ENCODE peak calls at places on chromosomes 6 and 20, in four cellular contexts. One of them, this sample, is unnamed.

GRCh38 chr6:70445001-70445400 is 31.7 kb downstream of the FAM135A start:
- DNase-seq in SK-N-SH: no peak
- DNase-seq in K562: no peak
- DNase-seq in HepG2: no peak
- DNase-seq in this sample: no peak

GRCh38 chr6:138989098-138989983 is 1.3 kb upstream of the REPS1 start:
- DNase-seq in HepG2: peak
- DNase-seq in K562: no peak
- DNase-seq in SK-N-SH: no peak
- DNase-seq in this sample: no peak

GRCh38 chr6:11769816-11770545 is 8.6 kb downstream of the ADTRP start:
- DNase-seq in K562: no peak
- DNase-seq in SK-N-SH: no peak
- DNase-seq in HepG2: no peak
- DNase-seq in this sample: no peak

GRCh38 chr6:2783188-2783957 is 18.2 kb downstream of the WRNIP1 start:
- DNase-seq in HepG2: no peak
- DNase-seq in K562: peak
- DNase-seq in SK-N-SH: no peak
- DNase-seq in this sample: no peak

GRCh38 chr20:3652217-3652616 is 11.0 kb downstream of the GFRA4 start:
- DNase-seq in SK-N-SH: no peak
- DNase-seq in HepG2: no peak
- DNase-seq in K562: peak
- DNase-seq in this sample: no peak

GRCh38 chr6:36862848-36863382 is 11.7 kb downstream of the PPIL1 start:
- DNase-seq in K562: no peak
- DNase-seq in SK-N-SH: no peak
- DNase-seq in HepG2: no peak
- DNase-seq in this sample: no peak

GRCh38 chr6:72272958-72273357 is 348.9 kb upstream of the KCNQ5 start:
- DNase-seq in SK-N-SH: no peak
- DNase-seq in HepG2: no peak
- DNase-seq in K562: no peak
- DNase-seq in this sample: no peak

GRCh38 chr6:83193747-83194582 is 808 bp downstream of the RWDD2A start:
- DNase-seq in K562: peak
- DNase-seq in HepG2: peak
- DNase-seq in SK-N-SH: peak
- DNase-seq in this sample: peak

GRCh38 chr20:11044561-11044960 is 370.8 kb upstream of the JAG1 start:
- DNase-seq in HepG2: no peak
- DNase-seq in K562: no peak
- DNase-seq in SK-N-SH: no peak
- DNase-seq in this sample: no peak

GRCh38 chr6:52552278-52552643 is 24.6 kb downstream of the TRAM2 start:
- DNase-seq in SK-N-SH: no peak
- DNase-seq in HepG2: no peak
- DNase-seq in K562: no peak
- DNase-seq in this sample: no peak

GRCh38 chr6:44221291-44221960 is 2.0 kb upstream of the SLC29A1 start:
- DNase-seq in HepG2: peak
- DNase-seq in SK-N-SH: peak
- DNase-seq in K562: peak
- DNase-seq in this sample: no peak

GRCh38 chr6:134422426-134423231 is 104.7 kb upstream of the SGK1 start:
- DNase-seq in HepG2: peak
- DNase-seq in SK-N-SH: no peak
- DNase-seq in K562: no peak
- DNase-seq in this sample: peak
- TF ChIP-seq ELF1 in HepG2: no peak
- TF ChIP-seq ELF1 in SK-N-SH: no peak
- TF ChIP-seq ELF1 in K562: no peak
- TF ChIP-seq ELF1 in this sample: no peak

DNA sequence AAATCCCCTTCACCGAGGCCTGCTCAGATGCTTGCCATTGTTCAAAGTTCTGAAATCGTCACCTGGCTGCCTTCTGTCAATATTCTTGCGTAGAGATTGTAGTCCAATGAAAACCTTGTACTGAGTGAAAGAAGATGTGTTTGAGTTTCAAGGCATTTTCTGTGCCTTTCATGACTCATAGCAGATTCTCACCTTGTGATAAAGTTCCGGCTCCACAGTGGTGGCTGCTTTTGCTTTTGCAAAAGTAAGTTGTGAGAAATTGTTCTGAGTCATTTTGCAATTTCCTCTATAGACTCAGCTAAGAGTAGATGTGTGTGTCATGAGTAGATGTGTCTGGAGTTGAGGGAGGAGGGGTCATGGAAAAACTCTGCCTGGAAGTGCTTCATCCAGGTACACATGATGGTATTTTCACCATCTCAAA is 39.8 kb upstream of the CLDN20 start:
- DNase-seq in SK-N-SH: no peak
- DNase-seq in K562: no peak
- DNase-seq in HepG2: peak
- DNase-seq in this sample: peak
- TF ChIP-seq ELF1 in SK-N-SH: no peak
- TF ChIP-seq ELF1 in K562: no peak
- TF ChIP-seq ELF1 in HepG2: no peak
- TF ChIP-seq ELF1 in this sample: no peak

DNA sequence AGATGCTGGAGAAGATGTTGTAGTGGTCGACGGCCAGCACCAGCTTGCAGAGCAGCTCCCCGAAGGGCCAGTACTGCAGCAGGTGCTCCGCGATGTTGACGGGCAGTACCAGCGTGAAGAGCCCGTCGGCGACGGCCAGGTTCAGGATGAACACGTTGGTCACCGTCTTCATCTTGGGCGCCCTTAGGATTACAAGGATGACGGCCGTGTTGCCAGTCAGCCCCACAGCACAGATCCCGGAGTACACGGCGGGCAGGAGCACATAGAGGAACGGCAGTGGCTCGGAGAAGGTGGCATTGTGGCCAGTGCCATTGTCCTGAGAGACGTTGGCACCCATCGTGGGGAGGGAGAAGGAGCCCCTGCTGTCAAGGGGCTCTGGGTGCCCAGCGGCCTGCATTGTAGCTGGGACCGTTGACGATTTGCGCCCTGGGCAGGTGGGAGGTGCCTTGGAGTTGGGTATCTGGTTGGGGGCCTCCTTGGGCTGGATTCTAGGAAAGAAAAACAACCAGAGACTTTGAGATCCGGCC is 867 bp downstream of the NPBWR2 start:
- DNase-seq in K562: no peak
- DNase-seq in HepG2: no peak
- DNase-seq in SK-N-SH: no peak
- DNase-seq in this sample: no peak
- TF ChIP-seq ELF1 in K562: no peak
- TF ChIP-seq ELF1 in HepG2: no peak
- TF ChIP-seq ELF1 in SK-N-SH: no peak
- TF ChIP-seq ELF1 in this sample: no peak

GRCh38 chr6:6842301-6842700 is 253.8 kb downstream of the LY86 start:
- DNase-seq in K562: no peak
- DNase-seq in HepG2: no peak
- DNase-seq in SK-N-SH: no peak
- DNase-seq in this sample: no peak

GRCh38 chr6:6840831-6841263 is 252.3 kb downstream of the LY86 start:
- DNase-seq in K562: no peak
- DNase-seq in SK-N-SH: no peak
- DNase-seq in HepG2: no peak
- DNase-seq in this sample: no peak

GRCh38 chr6:6843057-6843627 is 254.6 kb downstream of the LY86 start:
- DNase-seq in K562: no peak
- DNase-seq in SK-N-SH: no peak
- DNase-seq in HepG2: no peak
- DNase-seq in this sample: no peak

GRCh38 chr6:6843777-6844176 is 255.3 kb downstream of the LY86 start:
- DNase-seq in K562: no peak
- DNase-seq in HepG2: no peak
- DNase-seq in SK-N-SH: no peak
- DNase-seq in this sample: no peak

DNA sequence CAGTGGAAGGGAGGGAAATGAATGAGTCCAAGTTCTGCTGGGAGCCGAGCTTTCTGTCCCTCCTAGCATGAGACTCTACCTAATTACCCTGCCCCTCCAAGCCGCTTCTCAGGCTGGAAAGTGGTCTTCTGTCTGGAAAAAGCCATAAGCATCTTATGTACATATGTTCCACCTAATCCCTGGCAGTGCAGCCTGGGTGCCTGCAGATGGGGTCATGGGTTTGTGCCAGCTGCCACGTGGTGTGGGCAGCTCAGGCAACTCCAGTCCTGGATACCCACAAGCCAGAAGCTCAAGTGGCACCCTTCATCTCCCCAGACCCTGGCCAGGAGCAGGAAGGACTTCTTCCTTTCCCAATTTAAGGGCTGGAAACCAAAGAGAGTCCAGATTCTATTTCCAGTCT is 253.1 kb downstream of the LY86 start:
- DNase-seq in HepG2: no peak
- DNase-seq in SK-N-SH: no peak
- DNase-seq in K562: no peak
- DNase-seq in this sample: no peak
- TF ChIP-seq ELF1 in HepG2: no peak
- TF ChIP-seq ELF1 in SK-N-SH: no peak
- TF ChIP-seq ELF1 in K562: no peak
- TF ChIP-seq ELF1 in this sample: no peak

DNA sequence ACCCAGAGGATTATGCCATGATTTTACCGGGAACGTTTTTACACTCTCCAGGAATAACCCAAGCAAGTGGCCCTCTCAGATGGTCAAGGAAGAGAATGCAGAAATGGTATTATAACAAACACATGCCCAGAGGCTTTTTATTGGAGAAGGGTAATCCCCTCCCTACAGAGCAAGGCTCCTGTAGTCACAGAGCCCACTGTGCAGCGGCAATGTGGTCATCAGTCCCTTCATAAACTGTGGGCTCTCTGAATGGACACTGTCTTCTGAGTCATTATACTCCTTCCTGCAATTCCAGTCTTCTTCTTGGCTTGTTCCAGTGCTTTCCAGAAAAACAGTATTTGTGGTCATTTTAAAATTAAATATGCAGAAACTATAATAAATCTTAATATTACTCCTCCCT is 74.7 kb downstream of the LAMA4 start:
- DNase-seq in K562: no peak
- DNase-seq in HepG2: no peak
- DNase-seq in SK-N-SH: no peak
- DNase-seq in this sample: no peak
- TF ChIP-seq ELF1 in K562: no peak
- TF ChIP-seq ELF1 in HepG2: no peak
- TF ChIP-seq ELF1 in SK-N-SH: no peak
- TF ChIP-seq ELF1 in this sample: no peak

GRCh38 chr6:129749749-129750120 is 39.8 kb upstream of the ARHGAP18 start:
- DNase-seq in K562: no peak
- DNase-seq in SK-N-SH: no peak
- DNase-seq in HepG2: no peak
- DNase-seq in this sample: peak

GRCh38 chr6:129755787-129756186 is 45.8 kb upstream of the ARHGAP18 start:
- DNase-seq in HepG2: no peak
- DNase-seq in K562: no peak
- DNase-seq in SK-N-SH: no peak
- DNase-seq in this sample: no peak

GRCh38 chr6:129750390-129750789 is 40.4 kb upstream of the ARHGAP18 start:
- DNase-seq in K562: no peak
- DNase-seq in HepG2: no peak
- DNase-seq in SK-N-SH: no peak
- DNase-seq in this sample: no peak

GRCh38 chr6:129754750-129755149 is 44.8 kb upstream of the ARHGAP18 start:
- DNase-seq in SK-N-SH: no peak
- DNase-seq in HepG2: no peak
- DNase-seq in K562: no peak
- DNase-seq in this sample: no peak

GRCh38 chr6:129753422-129753821 is 43.4 kb upstream of the ARHGAP18 start:
- DNase-seq in HepG2: no peak
- DNase-seq in K562: no peak
- DNase-seq in SK-N-SH: no peak
- DNase-seq in this sample: no peak
- TF ChIP-seq ELF1 in HepG2: no peak
- TF ChIP-seq ELF1 in K562: no peak
- TF ChIP-seq ELF1 in SK-N-SH: no peak
- TF ChIP-seq ELF1 in this sample: no peak

GRCh38 chr6:53714395-53714794 is 48.8 kb upstream of the KLHL31 start:
- DNase-seq in HepG2: no peak
- DNase-seq in SK-N-SH: no peak
- DNase-seq in K562: no peak
- DNase-seq in this sample: no peak

GRCh38 chr6:53718597-53719460 is 53.3 kb upstream of the KLHL31 start:
- DNase-seq in HepG2: peak
- DNase-seq in SK-N-SH: peak
- DNase-seq in K562: peak
- DNase-seq in this sample: peak

GRCh38 chr6:53715434-53715833 is 49.9 kb upstream of the KLHL31 start:
- DNase-seq in HepG2: no peak
- DNase-seq in SK-N-SH: no peak
- DNase-seq in K562: no peak
- DNase-seq in this sample: no peak

GRCh38 chr6:53714888-53715287 is 49.3 kb upstream of the KLHL31 start:
- DNase-seq in SK-N-SH: no peak
- DNase-seq in K562: no peak
- DNase-seq in HepG2: peak
- DNase-seq in this sample: no peak

DNA sequence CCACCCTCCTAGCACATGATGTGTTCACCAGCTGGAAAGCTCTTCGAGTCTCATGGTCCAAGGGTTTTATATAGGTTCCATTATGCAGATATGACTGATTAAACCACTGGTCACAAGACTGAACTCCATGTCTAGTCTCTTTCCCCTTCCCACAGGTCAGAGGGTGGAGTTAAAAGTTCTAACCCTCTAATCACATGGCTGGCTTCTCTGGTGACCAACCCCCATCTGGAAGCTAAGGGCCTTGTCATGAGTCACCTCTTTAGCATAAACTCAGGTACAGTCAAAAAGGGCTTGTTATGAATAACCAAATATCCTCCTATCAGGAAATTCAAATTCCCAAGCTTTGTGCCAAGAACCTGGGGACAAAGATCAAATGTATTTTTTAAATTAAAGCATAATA is 52.0 kb upstream of the KLHL31 start:
- DNase-seq in K562: no peak
- DNase-seq in SK-N-SH: no peak
- DNase-seq in HepG2: no peak
- DNase-seq in this sample: no peak
- TF ChIP-seq ELF1 in K562: no peak
- TF ChIP-seq ELF1 in SK-N-SH: no peak
- TF ChIP-seq ELF1 in HepG2: no peak
- TF ChIP-seq ELF1 in this sample: no peak

DNA sequence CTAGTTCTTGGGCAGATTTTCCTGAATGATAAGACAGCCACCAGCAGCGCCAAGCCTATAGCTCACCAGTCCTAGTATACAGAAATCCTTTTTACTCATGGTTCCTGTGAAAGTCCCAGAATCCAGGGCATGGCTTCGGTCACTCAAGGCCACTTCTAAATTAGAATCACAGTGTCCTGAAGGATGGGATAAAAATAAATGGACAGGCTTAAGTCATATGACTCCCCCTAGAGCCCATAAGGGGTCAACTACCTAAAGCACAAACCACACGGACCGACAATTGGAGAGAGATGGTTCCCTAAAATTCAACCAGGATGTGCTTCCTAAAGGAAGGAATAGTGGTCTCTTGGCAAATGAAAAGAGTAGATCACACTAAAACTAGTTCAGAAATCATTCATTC is 404.1 kb upstream of the PLCB4 start:
- DNase-seq in HepG2: no peak
- DNase-seq in SK-N-SH: no peak
- DNase-seq in K562: no peak
- DNase-seq in this sample: peak
- TF ChIP-seq ELF1 in HepG2: no peak
- TF ChIP-seq ELF1 in SK-N-SH: no peak
- TF ChIP-seq ELF1 in K562: no peak
- TF ChIP-seq ELF1 in this sample: no peak